ENCODE peak calls at places on chromosomes 2 and 18, in four cellular contexts. One of them, this sample, is unnamed.

GRCh38 chr2:44753552-44754285 is 187.8 kb upstream of the SIX3 start:
- DNase-seq in A549: no peak
- DNase-seq in upper lobe of left lung: no peak
- DNase-seq in progenitor cell of endocrine pancreas: no peak
- DNase-seq in this sample: peak

GRCh38 chr2:73341039-73341438 is 44.6 kb upstream of the ALMS1 start:
- DNase-seq in upper lobe of left lung: no peak
- DNase-seq in progenitor cell of endocrine pancreas: no peak
- DNase-seq in A549: no peak
- DNase-seq in this sample: no peak

GRCh38 chr2:42361728-42362298 is 796 bp upstream of the COX7A2L start:
- DNase-seq in A549: no peak
- DNase-seq in progenitor cell of endocrine pancreas: no peak
- DNase-seq in upper lobe of left lung: no peak
- DNase-seq in this sample: no peak

GRCh38 chr2:181655519-181655918 is 1.4 kb downstream of the CERKL start:
- DNase-seq in A549: no peak
- DNase-seq in upper lobe of left lung: no peak
- DNase-seq in progenitor cell of endocrine pancreas: no peak
- DNase-seq in this sample: no peak

GRCh38 chr2:234095301-234095700 is 44.8 kb downstream of the SPP2 start:
- DNase-seq in progenitor cell of endocrine pancreas: no peak
- DNase-seq in A549: no peak
- DNase-seq in upper lobe of left lung: no peak
- DNase-seq in this sample: no peak

GRCh38 chr18:50973367-50974126 is 5.7 kb downstream of the ELAC1 start:
- DNase-seq in progenitor cell of endocrine pancreas: no peak
- DNase-seq in upper lobe of left lung: no peak
- DNase-seq in A549: peak
- DNase-seq in this sample: no peak

GRCh38 chr2:72139871-72140620 is 7.6 kb downstream of the CYP26B1 start:
- DNase-seq in upper lobe of left lung: peak
- DNase-seq in progenitor cell of endocrine pancreas: no peak
- DNase-seq in A549: no peak
- DNase-seq in this sample: no peak

GRCh38 chr2:69635426-69635825 is 8.1 kb downstream of the AAK1 start:
- DNase-seq in upper lobe of left lung: no peak
- DNase-seq in A549: no peak
- DNase-seq in progenitor cell of endocrine pancreas: no peak
- DNase-seq in this sample: no peak

GRCh38 chr18:75489493-75490190 is 62.1 kb upstream of the SMIM21 start:
- DNase-seq in progenitor cell of endocrine pancreas: no peak
- DNase-seq in upper lobe of left lung: no peak
- DNase-seq in A549: peak
- DNase-seq in this sample: peak

GRCh38 chr2:106566050-106566449 is 78.9 kb downstream of the CD8B2 start:
- DNase-seq in A549: peak
- DNase-seq in upper lobe of left lung: no peak
- DNase-seq in progenitor cell of endocrine pancreas: no peak
- DNase-seq in this sample: no peak

GRCh38 chr2:181058378-181059269 is 78.2 kb downstream of the UBE2E3 start:
- DNase-seq in A549: no peak
- DNase-seq in upper lobe of left lung: no peak
- DNase-seq in progenitor cell of endocrine pancreas: no peak
- DNase-seq in this sample: no peak

GRCh38 chr2:60347781-60348180 is 205.7 kb downstream of the BCL11A start:
- DNase-seq in upper lobe of left lung: no peak
- DNase-seq in progenitor cell of endocrine pancreas: no peak
- DNase-seq in A549: no peak
- DNase-seq in this sample: no peak

GRCh38 chr18:77559274-77559910 is 309.7 kb downstream of the GALR1 start:
- DNase-seq in progenitor cell of endocrine pancreas: no peak
- DNase-seq in upper lobe of left lung: no peak
- DNase-seq in A549: no peak
- DNase-seq in this sample: no peak

GRCh38 chr2:126399001-126399400 is 257.0 kb upstream of the GYPC start:
- DNase-seq in A549: no peak
- DNase-seq in upper lobe of left lung: no peak
- DNase-seq in progenitor cell of endocrine pancreas: no peak
- DNase-seq in this sample: no peak

GRCh38 chr2:54574107-54574859 is 118.2 kb downstream of the SPTBN1 start:
- DNase-seq in progenitor cell of endocrine pancreas: no peak
- DNase-seq in A549: no peak
- DNase-seq in upper lobe of left lung: no peak
- DNase-seq in this sample: no peak

GRCh38 chr2:98761909-98762308 is 31.0 kb upstream of the MGAT4A start:
- DNase-seq in progenitor cell of endocrine pancreas: no peak
- DNase-seq in A549: no peak
- DNase-seq in upper lobe of left lung: no peak
- DNase-seq in this sample: no peak

GRCh38 chr2:66814916-66815315 is 380.0 kb downstream of the MEIS1 start:
- DNase-seq in upper lobe of left lung: no peak
- DNase-seq in progenitor cell of endocrine pancreas: no peak
- DNase-seq in A549: no peak
- DNase-seq in this sample: no peak

GRCh38 chr18:63318882-63319382 is 637 bp downstream of the BCL2 start:
- DNase-seq in A549: no peak
- DNase-seq in upper lobe of left lung: no peak
- DNase-seq in progenitor cell of endocrine pancreas: no peak
- DNase-seq in this sample: no peak

GRCh38 chr18:26655614-26656400 is 107.5 kb upstream of the KCTD1 start:
- DNase-seq in A549: peak
- DNase-seq in progenitor cell of endocrine pancreas: peak
- DNase-seq in upper lobe of left lung: peak
- DNase-seq in this sample: no peak

GRCh38 chr2:39723946-39724827 is 54.9 kb downstream of the THUMPD2 start:
- DNase-seq in upper lobe of left lung: no peak
- DNase-seq in progenitor cell of endocrine pancreas: no peak
- DNase-seq in A549: no peak
- DNase-seq in this sample: no peak

GRCh38 chr18:13452851-13453524 is 234.4 kb downstream of the LDLRAD4 start:
- DNase-seq in A549: no peak
- DNase-seq in progenitor cell of endocrine pancreas: no peak
- DNase-seq in upper lobe of left lung: no peak
- DNase-seq in this sample: no peak

GRCh38 chr2:144230452-144231085 is 289.4 kb downstream of the ZEB2 start:
- DNase-seq in progenitor cell of endocrine pancreas: no peak
- DNase-seq in A549: no peak
- DNase-seq in upper lobe of left lung: no peak
- DNase-seq in this sample: no peak

GRCh38 chr2:190405069-190405468 is 3.1 kb upstream of the MFSD6 start:
- DNase-seq in upper lobe of left lung: no peak
- DNase-seq in progenitor cell of endocrine pancreas: no peak
- DNase-seq in A549: no peak
- DNase-seq in this sample: no peak

GRCh38 chr2:121529439-121530209 is 1.1 kb upstream of the RNU4ATAC start:
- DNase-seq in progenitor cell of endocrine pancreas: no peak
- DNase-seq in A549: peak
- DNase-seq in upper lobe of left lung: no peak
- DNase-seq in this sample: peak

GRCh38 chr2:212958757-212959295 is 192.6 kb downstream of the IKZF2 start:
- DNase-seq in upper lobe of left lung: no peak
- DNase-seq in A549: no peak
- DNase-seq in progenitor cell of endocrine pancreas: no peak
- DNase-seq in this sample: no peak

GRCh38 chr18:25181581-25181980 is 170.4 kb downstream of the ZNF521 start:
- DNase-seq in A549: no peak
- DNase-seq in upper lobe of left lung: no peak
- DNase-seq in progenitor cell of endocrine pancreas: no peak
- DNase-seq in this sample: no peak

GRCh38 chr18:3266062-3266608 is 4.2 kb downstream of the MYL12B start:
- DNase-seq in upper lobe of left lung: no peak
- DNase-seq in progenitor cell of endocrine pancreas: no peak
- DNase-seq in A549: no peak
- DNase-seq in this sample: no peak

GRCh38 chr2:208488668-208489564 is 82.3 kb downstream of the PTH2R start:
- DNase-seq in A549: no peak
- DNase-seq in progenitor cell of endocrine pancreas: no peak
- DNase-seq in upper lobe of left lung: no peak
- DNase-seq in this sample: no peak

GRCh38 chr2:75403991-75404428 is 156.7 kb downstream of the EVA1A start:
- DNase-seq in A549: peak
- DNase-seq in upper lobe of left lung: no peak
- DNase-seq in progenitor cell of endocrine pancreas: no peak
- DNase-seq in this sample: peak

GRCh38 chr2:152028182-152028862 is 70.5 kb downstream of the CACNB4 start:
- DNase-seq in A549: no peak
- DNase-seq in progenitor cell of endocrine pancreas: no peak
- DNase-seq in upper lobe of left lung: no peak
- DNase-seq in this sample: no peak

GRCh38 chr2:213751446-213751845 is 467.2 kb downstream of the SPAG16 start:
- DNase-seq in progenitor cell of endocrine pancreas: no peak
- DNase-seq in A549: no peak
- DNase-seq in upper lobe of left lung: no peak
- DNase-seq in this sample: no peak

GRCh38 chr2:202932425-202933138 is 20.5 kb downstream of the CARF start:
- DNase-seq in A549: no peak
- DNase-seq in progenitor cell of endocrine pancreas: no peak
- DNase-seq in upper lobe of left lung: no peak
- DNase-seq in this sample: no peak

DNA sequence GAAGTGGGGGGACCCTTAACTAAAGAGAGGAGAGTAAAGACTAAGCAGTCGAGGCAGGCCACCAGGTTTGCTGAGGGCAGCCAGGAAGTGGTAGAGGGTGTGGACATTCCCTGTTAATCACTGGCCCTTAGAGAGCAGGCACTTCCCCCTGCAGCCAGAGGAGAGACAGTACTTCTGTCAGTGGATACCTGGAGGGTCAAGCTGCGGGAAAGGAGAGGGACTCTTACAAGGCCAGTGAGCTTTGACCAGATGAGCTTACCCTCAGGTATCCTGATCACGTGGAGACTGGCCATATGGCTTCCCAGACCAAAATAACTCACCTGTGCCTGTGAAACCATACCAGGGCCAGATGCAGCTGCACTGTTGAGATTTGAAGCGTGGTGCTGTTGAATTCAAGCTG is 28.6 kb downstream of the ITGA6 start:
- DNase-seq in progenitor cell of endocrine pancreas: no peak
- DNase-seq in upper lobe of left lung: no peak
- DNase-seq in A549: no peak
- DNase-seq in this sample: no peak
- TF ChIP-seq CTCF in progenitor cell of endocrine pancreas: no peak
- TF ChIP-seq CTCF in upper lobe of left lung: no peak
- TF ChIP-seq CTCF in A549: no peak
- TF ChIP-seq CTCF in this sample: no peak

GRCh38 chr18:57122906-57123510 is 23.9 kb upstream of the BOD1L2 start:
- DNase-seq in progenitor cell of endocrine pancreas: no peak
- DNase-seq in upper lobe of left lung: no peak
- DNase-seq in A549: no peak
- DNase-seq in this sample: no peak
- TF ChIP-seq CTCF in progenitor cell of endocrine pancreas: no peak
- TF ChIP-seq CTCF in upper lobe of left lung: no peak
- TF ChIP-seq CTCF in A549: no peak
- TF ChIP-seq CTCF in this sample: no peak

GRCh38 chr2:159818940-159819339 is 20.9 kb upstream of the CD302 start:
- DNase-seq in progenitor cell of endocrine pancreas: no peak
- DNase-seq in A549: no peak
- DNase-seq in upper lobe of left lung: no peak
- DNase-seq in this sample: no peak

DNA sequence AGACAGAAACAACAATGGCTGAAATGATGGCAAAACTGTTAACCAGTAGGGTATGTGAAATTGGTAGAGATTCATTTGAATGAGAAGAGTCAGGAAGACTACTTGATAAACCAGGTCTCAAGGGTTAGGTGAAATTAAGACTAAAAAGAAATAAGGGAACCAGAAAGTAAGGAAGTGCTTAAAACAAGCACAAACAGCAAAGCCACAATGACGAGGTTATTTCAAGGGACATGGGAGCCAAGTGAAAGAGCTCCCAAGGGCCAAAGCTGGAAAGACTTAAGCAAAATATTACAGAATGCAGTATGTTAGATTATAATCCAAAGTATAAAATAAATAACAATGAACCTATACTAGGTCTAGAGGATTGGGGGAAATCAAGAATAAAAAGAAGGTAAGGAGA is 19.3 kb upstream of the CD302 start:
- DNase-seq in upper lobe of left lung: no peak
- DNase-seq in progenitor cell of endocrine pancreas: no peak
- DNase-seq in A549: no peak
- DNase-seq in this sample: no peak
- TF ChIP-seq CTCF in upper lobe of left lung: no peak
- TF ChIP-seq CTCF in progenitor cell of endocrine pancreas: no peak
- TF ChIP-seq CTCF in A549: no peak
- TF ChIP-seq CTCF in this sample: no peak

GRCh38 chr18:711693-712400 is 583 bp downstream of the ENOSF1 start:
- DNase-seq in A549: peak
- DNase-seq in upper lobe of left lung: peak
- DNase-seq in progenitor cell of endocrine pancreas: peak
- DNase-seq in this sample: peak
- TF ChIP-seq CTCF in A549: peak
- TF ChIP-seq CTCF in upper lobe of left lung: no peak
- TF ChIP-seq CTCF in progenitor cell of endocrine pancreas: no peak
- TF ChIP-seq CTCF in this sample: no peak

DNA sequence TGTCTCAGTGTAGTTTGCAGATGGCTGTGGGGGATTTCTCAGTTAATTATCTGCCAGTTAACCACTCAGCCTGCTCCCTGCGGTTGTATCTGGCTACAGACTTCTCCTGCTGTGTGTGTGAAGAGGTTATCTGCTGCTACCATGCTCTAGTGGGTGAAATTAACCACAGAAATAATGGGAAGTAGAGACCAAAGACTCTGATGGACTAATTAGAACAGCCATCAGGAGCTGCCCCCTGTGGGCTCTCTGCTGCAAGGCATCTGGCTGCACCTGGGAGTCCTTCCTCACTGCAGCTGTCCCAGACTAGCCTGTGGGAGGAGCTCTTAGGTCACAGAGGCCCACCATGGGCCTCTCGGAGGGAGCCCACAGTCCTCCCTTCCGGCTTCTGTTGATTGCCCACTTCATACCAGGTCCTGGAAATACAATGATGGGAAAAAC is 66.6 kb downstream of the CTIF start:
- DNase-seq in upper lobe of left lung: no peak
- DNase-seq in A549: no peak
- DNase-seq in progenitor cell of endocrine pancreas: no peak
- DNase-seq in this sample: peak
- TF ChIP-seq CTCF in upper lobe of left lung: peak
- TF ChIP-seq CTCF in A549: peak
- TF ChIP-seq CTCF in progenitor cell of endocrine pancreas: peak
- TF ChIP-seq CTCF in this sample: peak